ENCODE peak calls at places on chromosomes 6 and 20, in eight cellular contexts. A is PC-3, P is HCT116, G is DND-41, W is astrocyte, O is fibroblast of lung, H is colonic mucosa, X is IMR-90. E is an unnamed sample.

GRCh38 chr20:50187403-50188051 is 3.1 kb upstream of the CEBPB start:
- DNase-seq in A (peak; percentile 48), P (no peak), G (no peak), W (peak; percentile 51), O (peak; percentile 62), H (peak; percentile 66), X (peak; percentile 59), E (no peak)

GRCh38 chr6:90895299-90896164 is 308.7 kb upstream of the MAP3K7 start:
- DNase-seq in A (no peak), P (no peak), G (no peak), W (no peak), O (peak; percentile 0), H (no peak), X (no peak), E (no peak)

GRCh38 chr20:16222859-16223411 is 350.3 kb downstream of the KIF16B start:
- DNase-seq in A (peak; percentile 63), P (no peak), G (no peak), W (no peak), O (no peak), H (no peak), X (no peak), E (no peak)

GRCh38 chr6:8054276-8054675 is 9.9 kb downstream of the BLOC1S5 start:
- DNase-seq in A (no peak), P (no peak), G (no peak), W (peak; percentile 14), O (peak; percentile 39), H (no peak), X (peak; percentile 57), E (no peak)

GRCh38 chr6:113347420-113347819 is 509.7 kb upstream of the MARCKS start:
- DNase-seq in A (peak; percentile 29), P (no peak), G (no peak), W (peak; percentile 83), O (peak; percentile 88), H (no peak), X (peak; percentile 87), E (no peak)

GRCh38 chr20:43937586-43937985 is 22.9 kb downstream of the TOX2 start:
- DNase-seq in A (no peak), P (no peak), G (no peak), W (peak; percentile 82), O (peak; percentile 84), H (no peak), X (no peak), E (peak; percentile 3)

GRCh38 chr20:62805711-62806382 is 1.2 kb downstream of the OGFR start:
- DNase-seq in A (no peak), P (no peak), G (no peak), W (no peak), O (no peak), H (no peak), X (no peak), E (no peak)

GRCh38 chr6:143498428-143498827 is 13.1 kb downstream of the FUCA2 start:
- DNase-seq in A (no peak), P (no peak), G (peak; percentile 57), W (no peak), O (no peak), H (no peak), X (no peak), E (no peak)

GRCh38 chr6:29887819-29888581 is 54.3 kb upstream of the HLA-A start:
- DNase-seq in A (peak; percentile 25), P (peak; percentile 18), G (no peak), W (no peak), O (peak; percentile 10), H (peak; percentile 95), X (peak; percentile 11), E (no peak)

GRCh38 chr6:52410979-52411378 is 9.2 kb upstream of the EFHC1 start:
- DNase-seq in A (no peak), P (no peak), G (no peak), W (no peak), O (no peak), H (no peak), X (peak; percentile 57), E (no peak)

GRCh38 chr6:27836783-27837635 is 75.2 kb downstream of the OR2B2 start:
- DNase-seq in A (peak; percentile 76), P (peak; percentile 76), G (peak; percentile 77), W (peak; percentile 86), O (peak; percentile 86), H (peak; percentile 85), X (peak; percentile 87), E (peak; percentile 87)

GRCh38 chr6:5435449-5435848 is 174.1 kb downstream of the FARS2 start:
- DNase-seq in A (peak; percentile 80), P (no peak), G (no peak), W (peak; percentile 77), O (peak; percentile 83), H (no peak), X (peak; percentile 86), E (no peak)

GRCh38 chr6:129844118-129844891 is 16.8 kb downstream of the TMEM244 start:
- DNase-seq in A (peak; percentile 81), P (peak; percentile 60), G (no peak), W (peak; percentile 78), O (peak; percentile 83), H (no peak), X (peak; percentile 89), E (no peak)

GRCh38 chr20:21901470-21902275 is 196.2 kb downstream of the PAX1 start:
- DNase-seq in A (peak; percentile 7), P (no peak), G (no peak), W (no peak), O (no peak), H (peak; percentile 22), X (no peak), E (no peak)

GRCh38 chr6:15324427-15324985 is 78.6 kb downstream of the JARID2 start:
- DNase-seq in A (no peak), P (no peak), G (no peak), W (no peak), O (no peak), H (no peak), X (no peak), E (no peak)

GRCh38 chr20:37200926-37201826 is 21.8 kb upstream of the MROH8 start:
- DNase-seq in A (no peak), P (no peak), G (no peak), W (no peak), O (no peak), H (no peak), X (no peak), E (no peak)

GRCh38 chr20:59678951-59679350 is 74.6 kb downstream of the PHACTR3 start:
- DNase-seq in A (no peak), P (no peak), G (no peak), W (no peak), O (no peak), H (no peak), X (no peak), E (no peak)

GRCh38 chr20:3068986-3069900 is 2.2 kb upstream of the OXT start:
- DNase-seq in A (peak; percentile 43), P (no peak), G (no peak), W (no peak), O (no peak), H (no peak), X (peak; percentile 36), E (peak; percentile 28)

GRCh38 chr6:138307352-138307751 is 70.4 kb upstream of the SMIM28 start:
- DNase-seq in A (peak; percentile 21), P (no peak), G (no peak), W (peak; percentile 16), O (peak; percentile 30), H (no peak), X (no peak), E (no peak)

GRCh38 chr6:82570083-82570482 is 206.5 kb downstream of the TPBG start:
- DNase-seq in A (peak; percentile 8), P (no peak), G (no peak), W (no peak), O (no peak), H (no peak), X (no peak), E (no peak)

GRCh38 chr6:23956988-23957387 is 169.0 kb upstream of the NRSN1 start:
- DNase-seq in A (no peak), P (no peak), G (no peak), W (no peak), O (no peak), H (no peak), X (no peak), E (no peak)
- TF ChIP-seq CTCF in A (no peak), P (no peak), G (no peak), W (no peak), O (no peak), H (no peak), X (no peak), E (no peak)

DNA sequence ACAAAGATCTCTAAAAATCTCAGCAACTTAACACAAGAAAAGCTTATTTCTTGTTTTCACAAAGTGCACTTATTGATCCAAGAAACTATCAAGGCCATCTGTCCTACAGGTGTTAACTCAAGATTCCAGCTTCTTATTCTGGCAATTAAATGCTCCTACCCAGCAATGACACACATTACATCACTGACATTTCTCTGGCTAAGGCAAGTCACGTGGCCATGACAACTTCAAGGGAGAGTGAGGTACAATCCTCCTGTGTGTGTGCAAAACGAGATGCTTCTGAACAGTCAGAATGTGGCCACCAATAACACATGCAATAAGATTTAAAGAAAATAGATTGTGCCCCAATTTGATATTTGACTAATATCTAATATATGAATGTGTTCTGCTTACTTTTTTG is 169.3 kb upstream of the BTBD3 start:
- DNase-seq in A (no peak), P (no peak), G (no peak), W (no peak), O (no peak), H (no peak), X (no peak), E (no peak)
- H3K9ac ChIP-seq in A (no peak overlapping the region), P (no peak overlapping the region), G (no peak overlapping the region), W (no peak overlapping the region), O (no peak overlapping the region), H (no peak overlapping the region), X (no peak overlapping the region), E (no peak overlapping the region)

GRCh38 chr6:134358320-134358719 is 40.4 kb upstream of the SGK1 start:
- DNase-seq in A (no peak), P (no peak), G (no peak), W (peak; percentile 90), O (peak; percentile 90), H (no peak), X (peak; percentile 85), E (no peak)

GRCh38 chr6:134357110-134357509 is 39.2 kb upstream of the SGK1 start:
- DNase-seq in A (no peak), P (no peak), G (no peak), W (no peak), O (no peak), H (no peak), X (no peak), E (no peak)

GRCh38 chr6:134363323-134364039 is 45.6 kb upstream of the SGK1 start:
- DNase-seq in A (peak; percentile 83), P (peak; percentile 82), G (no peak), W (peak; percentile 81), O (peak; percentile 85), H (no peak), X (peak; percentile 91), E (no peak)

GRCh38 chr6:134361011-134361410 is 43.1 kb upstream of the SGK1 start:
- DNase-seq in A (no peak), P (no peak), G (no peak), W (no peak), O (no peak), H (no peak), X (no peak), E (no peak)
- TF ChIP-seq CTCF in A (no peak), P (no peak), G (no peak), W (no peak), O (no peak), H (no peak), X (no peak), E (no peak)

DNA sequence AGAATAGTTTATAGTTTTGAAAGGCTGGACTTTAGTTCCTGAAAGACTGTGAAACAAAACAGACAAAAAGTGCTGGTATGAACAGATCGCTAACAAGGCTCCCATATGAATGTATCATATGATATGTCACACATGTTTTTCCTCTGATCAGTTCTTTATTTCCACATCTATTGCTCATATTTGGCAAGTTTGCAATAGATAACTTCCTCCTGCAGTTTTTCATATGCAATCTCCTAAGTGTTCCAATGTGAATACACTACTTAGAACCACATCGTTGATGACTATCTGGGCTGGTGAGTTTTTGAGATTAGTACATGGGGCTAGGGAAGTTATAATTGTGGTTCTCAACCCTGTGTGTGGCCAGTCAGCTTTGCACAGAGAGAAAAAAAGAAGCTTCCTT is 23.1 kb downstream of the CRYBG1 start:
- DNase-seq in A (peak; percentile 49), P (no peak), G (no peak), W (no peak), O (no peak), H (no peak), X (no peak), E (no peak)
- H3K9ac ChIP-seq in A (no peak overlapping the region), P (no peak overlapping the region), G (no peak overlapping the region), W (no peak overlapping the region), O (no peak overlapping the region), H (no peak overlapping the region), X (no peak overlapping the region), E (no peak overlapping the region)